ENCODE peak calls at places on chromosomes 3 and 15, in six cellular contexts. S is OCI-LY7, D is lung microvascular endothelial cell, U is heart left ventricle, L is thoracic aorta, Z is mucosa of gallbladder. R is an unnamed sample.

GRCh38 chr15:46309914-46310313 is 675.1 kb downstream of the SQOR start:
- DNase-seq in D (no peak), Z (no peak), U (no peak), L (no peak), S (no peak), R (no peak)

GRCh38 chr3:64595253-64595694 is 92.5 kb downstream of the ADAMTS9 start:
- DNase-seq in D (peak), S (no peak), L (no peak), U (peak), Z (peak), R (peak)

GRCh38 chr15:91874992-91875651 is 21.6 kb downstream of the SLCO3A1 start:
- DNase-seq in S (no peak), D (no peak), U (no peak), Z (no peak), L (no peak), R (no peak)

GRCh38 chr3:52452126-52452525 is 1.7 kb downstream of the TNNC1 start:
- DNase-seq in L (no peak), S (no peak), D (no peak), U (peak), Z (no peak), R (no peak)

GRCh38 chr15:48603123-48603500 is 42.4 kb downstream of the FBN1 start:
- DNase-seq in U (no peak), D (peak), S (no peak), Z (no peak), L (no peak), R (no peak)

GRCh38 chr15:71651750-71652186 is 158.6 kb upstream of the NR2E3 start:
- DNase-seq in D (peak), Z (no peak), S (peak), L (peak), U (no peak), R (peak)

GRCh38 chr3:69718832-69719231 is 20.4 kb upstream of the MITF start:
- DNase-seq in S (no peak), U (no peak), D (no peak), L (no peak), Z (no peak), R (no peak)

GRCh38 chr3:159451067-159451466 is 537.6 kb upstream of the IL12A start:
- DNase-seq in L (no peak), S (no peak), D (no peak), U (no peak), Z (no peak), R (no peak)

GRCh38 chr3:193589616-193590015 is 3.4 kb upstream of the OPA1 start:
- DNase-seq in L (no peak), U (no peak), Z (no peak), D (no peak), S (no peak), R (no peak)

GRCh38 chr15:90889313-90889730 is 5.0 kb downstream of the FES start:
- DNase-seq in U (no peak), S (no peak), L (no peak), D (no peak), Z (no peak), R (no peak)

GRCh38 chr15:77632760-77633133 is at the start of gene LINGO1:
- DNase-seq in Z (no peak), S (no peak), D (no peak), L (no peak), U (no peak), R (no peak)

R was measured in ureter.